ENCODE peak calls at places on chromosome 17, in seven cellular contexts. D, R, P, V, O, Z and H are unnamed samples. For H3K27me3 and H3K36me3, the result is how much of the 10 kb centered on the place peaks cover.

GRCh38 chr17:7217113-7217987 is 2.3 kb downstream of the DLG4 start:
- DNase-seq in O (peak), Z (no peak), R (no peak), D (peak), V (peak), P (no peak), H (peak)

GRCh38 chr17:80421381-80422090 is 6.6 kb downstream of the ENDOV start:
- DNase-seq in P (no peak), Z (no peak), O (no peak), R (no peak), V (no peak), D (no peak), H (no peak)

GRCh38 chr17:71883845-71884244 is 237.0 kb upstream of the SOX9 start:
- DNase-seq in P (no peak), O (no peak), D (no peak), R (no peak), Z (no peak), V (no peak), H (no peak)

GRCh38 chr17:7329360-7330098 is 394 bp upstream of the NEURL4 start:
- DNase-seq in D (peak), R (peak), V (peak), P (peak), Z (peak), O (peak), H (peak)

GRCh38 chr17:247767-248166 is 66.3 kb upstream of the DOC2B start:
- DNase-seq in D (peak), Z (no peak), R (no peak), P (no peak), V (peak), O (no peak), H (no peak)

GRCh38 chr17:33749171-33749570 is 456.1 kb upstream of the ASIC2 start:
- DNase-seq in D (no peak), P (no peak), R (no peak), Z (no peak), V (no peak), O (no peak), H (no peak)

GRCh38 chr17:30274887-30275286 is 16.9 kb downstream of the BLMH start:
- DNase-seq in Z (no peak), V (no peak), D (no peak), P (no peak), R (no peak), O (no peak), H (no peak)

GRCh38 chr17:6461792-6462524 is 17.7 kb downstream of the PIMREG start:
- DNase-seq in R (no peak), P (no peak), D (no peak), O (peak), Z (no peak), V (no peak), H (no peak)

GRCh38 chr17:81713556-81714411 is 1.7 kb downstream of the SLC25A10 start:
- DNase-seq in R (no peak), Z (no peak), O (peak), D (no peak), V (peak), P (no peak), H (no peak)

GRCh38 chr17:74528491-74529199 is 2.6 kb downstream of the CD300LB start:
- DNase-seq in O (no peak), R (no peak), D (no peak), P (no peak), Z (no peak), V (peak), H (no peak)

GRCh38 chr17:59296190-59296589 is 35.3 kb upstream of the YPEL2 start:
- DNase-seq in D (no peak), V (no peak), P (no peak), Z (no peak), O (peak), R (no peak), H (no peak)

GRCh38 chr17:40290629-40291296 is 3.1 kb downstream of the CDC6 start:
- DNase-seq in V (peak), O (peak), D (no peak), R (no peak), P (no peak), Z (no peak), H (peak)

GRCh38 chr17:79946352-79947231 is 89.1 kb downstream of the TBC1D16 start:
- DNase-seq in D (peak), O (no peak), Z (no peak), P (no peak), R (no peak), V (no peak), H (peak)

GRCh38 chr17:64063088-64063487 is 42.7 kb upstream of the ICAM2 start:
- DNase-seq in V (no peak), Z (no peak), R (no peak), D (no peak), P (no peak), O (no peak), H (no peak)

GRCh38 chr17:236641-237405 is 55.4 kb upstream of the DOC2B start:
- DNase-seq in D (peak), O (no peak), V (no peak), P (no peak), Z (no peak), R (no peak), H (no peak)

GRCh38 chr17:5838661-5839300 is 231.4 kb upstream of the WSCD1 start:
- DNase-seq in D (no peak), O (peak), Z (no peak), P (no peak), R (no peak), V (no peak), H (no peak)

GRCh38 chr17:56908061-56908542 is 5.7 kb downstream of the TRIM25 start:
- DNase-seq in V (peak), D (peak), R (peak), P (peak), O (no peak), Z (peak), H (no peak)

GRCh38 chr17:11909348-11909747 is 87.9 kb downstream of the ZNF18 start:
- DNase-seq in R (no peak), D (no peak), Z (no peak), V (no peak), O (peak), P (no peak), H (no peak)

GRCh38 chr17:2853111-2853721 is 57.0 kb downstream of the RAP1GAP2 start:
- DNase-seq in O (peak), P (no peak), V (peak), Z (no peak), R (no peak), D (peak), H (peak)

GRCh38 chr17:39092672-39093250 is 58.7 kb downstream of the PLXDC1 start:
- DNase-seq in O (no peak), D (no peak), Z (no peak), V (no peak), R (no peak), P (peak), H (no peak)

GRCh38 chr17:45018514-45019176 is 32.8 kb downstream of the DCAKD start:
- DNase-seq in R (no peak), O (peak), P (no peak), D (peak), Z (no peak), V (no peak), H (peak)

GRCh38 chr17:41547921-41548843 is 20.1 kb upstream of the KRT19 start:
- DNase-seq in Z (peak), D (no peak), O (no peak), V (peak), R (no peak), P (no peak), H (peak)

GRCh38 chr17:14361945-14362508 is 61.1 kb downstream of the HS3ST3B1 start:
- DNase-seq in R (no peak), Z (no peak), P (no peak), V (no peak), D (no peak), O (no peak), H (no peak)

DNA sequence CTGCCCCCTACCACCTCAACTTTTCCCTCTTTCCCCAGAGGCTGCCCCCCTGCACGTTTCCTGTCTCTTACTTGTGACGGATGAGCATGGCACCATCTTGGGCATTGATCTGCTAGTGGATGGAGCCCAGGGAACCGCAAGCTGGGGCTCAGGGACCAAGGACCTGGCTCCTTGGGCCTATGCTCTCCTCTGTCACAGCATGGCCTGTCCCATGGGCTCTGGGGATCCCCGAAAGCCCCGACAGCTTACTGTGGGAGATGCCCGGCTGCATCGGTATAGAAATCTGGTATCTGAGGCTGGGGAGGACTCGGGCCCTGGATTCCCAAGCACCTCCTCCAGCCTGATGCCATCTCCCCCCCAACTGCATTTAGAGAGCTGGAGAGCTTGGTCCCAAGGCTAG is 1.8 kb upstream of the CXCL16 start:
- DNase-seq in R (no peak), O (no peak), Z (no peak), D (no peak), V (no peak), P (no peak), H (no peak)
- H3K27me3 ChIP-seq in R (under half), O (half or more), Z (under half), D (half or more), V (under half), P (under half), H (under half)

DNA sequence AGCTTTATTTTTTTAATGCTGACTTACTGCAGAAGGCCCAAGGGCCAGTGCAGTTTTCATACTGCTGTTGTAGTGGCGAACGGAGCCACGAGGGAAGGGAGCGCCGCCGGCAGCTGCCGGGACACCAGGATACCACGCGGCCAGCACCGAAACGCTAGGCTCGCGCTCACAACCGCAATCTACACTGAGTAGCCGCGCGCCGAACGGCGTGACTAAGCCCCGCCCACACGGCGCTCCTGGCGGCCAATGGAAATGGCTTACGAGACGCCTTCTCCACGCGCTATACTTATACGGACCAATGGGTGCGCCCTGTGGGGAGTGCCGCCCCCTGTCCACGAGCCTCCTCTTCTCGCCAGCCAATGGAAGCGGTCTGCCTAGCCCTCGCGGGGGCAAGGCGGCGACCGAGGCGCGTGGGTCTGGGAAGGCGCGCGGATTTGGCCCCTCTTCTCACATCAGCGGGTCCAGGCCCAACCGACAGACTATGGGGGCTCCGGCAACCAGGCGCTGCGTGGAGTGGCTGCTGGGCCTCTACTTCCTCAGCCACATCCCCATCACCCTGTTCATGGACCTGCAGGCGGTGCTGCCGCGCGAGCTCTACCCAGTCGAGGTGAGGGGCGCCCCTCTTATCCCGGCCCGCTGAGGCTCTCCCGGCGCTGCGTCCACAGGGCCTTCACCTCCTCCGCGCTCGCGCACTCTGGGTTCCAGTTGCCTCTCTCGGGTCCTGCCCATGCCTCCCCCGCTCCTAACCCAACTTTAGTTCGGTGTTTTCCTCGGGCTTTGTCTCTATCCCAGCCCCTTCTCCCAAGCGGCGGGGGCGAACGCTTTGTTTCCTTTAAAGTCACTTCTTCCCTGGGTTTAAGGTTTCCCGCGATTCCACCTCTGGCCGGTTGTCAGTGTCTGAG is at the start of gene TMEM97:
- DNase-seq in D (peak), Z (peak), V (peak), P (peak), R (peak), O (peak), H (peak)
- H3K36me3 ChIP-seq in D (under half), Z (under half), V (under half), P (under half), R (under half), O (under half), H (under half)

DNA sequence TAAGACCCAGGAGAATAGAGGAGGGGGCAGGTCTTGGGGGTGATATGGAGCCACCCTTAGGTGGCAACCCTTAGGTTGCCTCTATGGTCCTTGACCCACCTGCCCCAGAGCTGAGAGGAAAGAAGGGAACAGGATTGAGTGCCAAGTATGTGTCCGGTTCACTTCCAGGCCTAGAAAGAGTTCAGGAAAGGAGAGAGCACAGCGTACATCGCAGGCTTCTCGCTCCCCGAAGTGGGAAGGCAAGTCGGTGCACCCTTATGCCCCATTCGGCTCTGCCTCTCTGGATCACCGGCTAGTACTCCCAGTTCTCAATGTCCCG is 631 bp downstream of the SP6 start:
- DNase-seq in Z (no peak), O (no peak), R (no peak), D (no peak), V (no peak), P (no peak), H (no peak)
- H3K27me3 ChIP-seq in Z (under half), O (half or more), R (half or more), D (half or more), V (under half), P (half or more), H (half or more)

DNA sequence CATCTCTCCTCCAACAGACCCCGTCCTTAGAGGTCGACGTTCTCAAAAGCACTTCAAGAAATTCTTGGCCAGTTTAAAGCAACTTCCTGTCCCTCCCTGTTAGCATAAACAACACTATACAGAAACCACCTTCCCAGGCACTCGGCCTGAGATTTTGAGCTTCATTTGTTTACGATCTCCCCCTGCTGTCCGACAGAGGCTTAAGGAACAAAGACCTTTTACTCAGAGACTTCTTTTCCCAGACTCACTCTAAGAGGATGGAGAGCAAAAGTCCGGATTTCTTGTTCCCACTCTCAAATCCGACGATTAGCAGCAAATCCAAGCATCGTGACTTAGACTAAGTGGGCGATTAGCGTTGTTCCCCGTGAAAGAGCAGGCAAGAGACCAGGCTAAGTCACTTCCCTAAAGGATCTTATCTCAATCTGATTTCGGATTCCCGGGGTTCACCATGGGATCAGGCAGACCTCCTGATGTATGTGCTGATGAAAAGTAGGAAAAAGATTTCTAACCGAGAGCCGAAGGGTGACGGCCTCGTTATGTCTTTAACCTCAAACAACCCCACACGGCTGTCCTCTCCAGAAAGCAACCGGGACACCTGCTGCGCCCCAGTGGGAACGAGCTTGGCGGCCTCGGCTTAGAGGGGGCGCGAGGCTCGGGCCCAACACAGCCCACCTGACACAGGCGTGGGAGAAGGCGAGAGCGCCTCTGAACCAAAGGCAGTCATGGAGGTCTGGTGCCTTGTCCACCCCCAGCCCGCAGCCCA is 591 bp downstream of the INPP5K start:
- DNase-seq in P (peak), V (peak), O (peak), R (peak), D (no peak), Z (no peak), H (peak)
- H3K36me3 ChIP-seq in P (under half), V (under half), O (under half), R (under half), D (under half), Z (under half), H (under half)